ENCODE peak calls at places on chromosomes 6 and 20, in nine cellular contexts. O is hepatocyte, K is neural progenitor cell, V is HCT116, E is SK-N-SH, N is OCI-LY7, Y is GM23248, Z is PC-3, P is MM.1S. H is an unnamed sample. For H3K4me1, the result is how much of the 10 kb centered on the place peaks cover.

GRCh38 chr6:1470040-1470439 is 80.7 kb downstream of the FOXF2 start:
- DNase-seq in O (no peak), K (no peak), V (no peak), E (no peak), N (no peak), Y (no peak), Z (no peak), P (no peak), H (no peak)

GRCh38 chr20:33202451-33202850 is 14.7 kb upstream of the BPIFA3 start:
- DNase-seq in O (no peak), K (no peak), V (no peak), E (no peak), N (no peak), Y (no peak), Z (no peak), P (no peak), H (no peak)

GRCh38 chr6:149127212-149127611 is 190.3 kb upstream of the TAB2 start:
- DNase-seq in O (no peak), K (no peak), V (no peak), E (no peak), N (no peak), Y (peak), Z (peak), P (no peak), H (no peak)

GRCh38 chr20:41380551-41381262 is 14.1 kb upstream of the EMILIN3 start:
- DNase-seq in O (no peak), K (peak), V (no peak), E (no peak), N (no peak), Y (peak), Z (no peak), P (no peak), H (no peak)

GRCh38 chr20:38252292-38253288 is 7.9 kb downstream of the KIAA1755 start:
- DNase-seq in O (peak), K (no peak), V (no peak), E (no peak), N (no peak), Y (no peak), Z (no peak), P (no peak), H (peak)

GRCh38 chr20:33732166-33732970 is 572 bp downstream of the ZNF341 start:
- DNase-seq in O (no peak), K (no peak), V (peak), E (no peak), N (peak), Y (peak), Z (peak), P (peak), H (peak)

GRCh38 chr6:52815167-52816092 is 11.8 kb upstream of the GSTA1 start:
- DNase-seq in O (peak), K (peak), V (peak), E (peak), N (peak), Y (peak), Z (peak), P (peak), H (peak)

GRCh38 chr6:41939091-41939847 is 2.3 kb downstream of the CCND3 start:
- DNase-seq in O (peak), K (peak), V (no peak), E (no peak), N (peak), Y (peak), Z (peak), P (no peak), H (peak)

GRCh38 chr6:62746968-62747367 is 460.9 kb upstream of the KHDRBS2 start:
- DNase-seq in O (no peak), K (no peak), V (no peak), E (no peak), N (no peak), Y (no peak), Z (no peak), P (no peak), H (no peak)

GRCh38 chr6:53441761-53442160 is 93.0 kb upstream of the ELOVL5 start:
- DNase-seq in O (no peak), K (no peak), V (no peak), E (no peak), N (no peak), Y (peak), Z (no peak), P (no peak), H (no peak)

GRCh38 chr6:155284775-155285174 is 21.0 kb downstream of the CLDN20 start:
- DNase-seq in O (no peak), K (no peak), V (no peak), E (no peak), N (no peak), Y (no peak), Z (no peak), P (no peak), H (no peak)

GRCh38 chr6:39319621-39320369 is 2.7 kb downstream of the KCNK16 start:
- DNase-seq in O (no peak), K (no peak), V (no peak), E (no peak), N (no peak), Y (no peak), Z (no peak), P (no peak), H (no peak)

GRCh38 chr6:126148853-126149252 is 162.5 kb downstream of the TRMT11 start:
- DNase-seq in O (no peak), K (no peak), V (no peak), E (no peak), N (no peak), Y (no peak), Z (no peak), P (no peak), H (no peak)

GRCh38 chr6:139371421-139372253 is 2.8 kb downstream of the CITED2 start:
- DNase-seq in O (no peak), K (peak), V (no peak), E (no peak), N (no peak), Y (peak), Z (peak), P (no peak), H (no peak)

DNA sequence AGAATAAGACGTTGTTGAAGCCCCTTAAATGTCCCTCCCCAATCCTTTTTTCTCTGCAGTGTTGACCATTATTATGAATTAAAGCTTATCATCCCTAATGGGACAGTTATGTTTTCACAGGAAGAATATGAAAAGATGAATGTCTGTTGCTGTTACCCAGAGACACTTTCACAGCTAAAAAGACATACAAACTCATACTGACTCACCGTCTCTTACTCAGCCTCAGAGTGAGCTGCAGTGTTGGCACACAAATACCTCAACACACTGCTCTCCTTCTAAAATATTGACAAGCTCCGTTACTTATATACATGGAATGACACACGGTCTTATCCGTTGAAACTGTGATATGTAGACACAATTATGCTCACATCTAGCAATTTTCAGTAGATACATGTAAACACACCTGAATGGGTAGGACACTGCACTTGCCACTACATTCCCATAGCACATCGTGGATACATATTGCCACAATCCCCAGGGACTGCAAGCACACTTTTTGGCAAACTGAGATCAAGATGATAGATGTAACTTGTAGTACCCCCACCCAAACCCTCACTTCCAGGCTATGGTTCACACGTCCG is 9.6 kb upstream of the SAPCD1 start:
- DNase-seq in O (no peak), K (no peak), V (no peak), E (no peak), N (no peak), Y (peak), Z (peak), P (no peak), H (no peak)
- TF ChIP-seq EZH2phosphoT487 in O (no peak), K (no peak), V (no peak), E (no peak), N (no peak), Y (no peak), Z (no peak), P (no peak), H (no peak)

DNA sequence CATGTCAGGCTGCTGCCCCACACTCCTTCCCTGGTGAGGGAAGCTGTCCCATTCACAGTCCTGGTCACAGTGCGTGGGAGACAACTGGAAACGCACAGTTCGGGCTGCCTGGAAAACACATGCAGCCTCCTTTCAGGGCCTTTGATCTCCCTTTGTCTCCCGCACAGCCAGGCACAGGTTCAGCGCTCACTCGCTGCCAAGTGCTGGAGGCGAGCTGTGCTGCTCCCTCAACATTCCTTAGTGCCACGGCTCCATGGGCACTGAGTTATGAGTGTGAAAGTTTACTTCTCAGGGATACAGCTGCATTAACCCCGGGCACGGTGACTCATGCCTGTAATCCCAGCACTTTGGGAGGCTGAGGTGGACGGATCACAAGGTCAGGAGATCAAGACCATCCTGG is 9.1 kb downstream of the YTHDF1 start:
- DNase-seq in O (no peak), K (no peak), V (no peak), E (no peak), N (no peak), Y (peak), Z (peak), P (no peak), H (no peak)
- H3K4me1 ChIP-seq in O (under half), K (under half), V (under half), E (under half), N (under half), Y (under half), Z (under half), P (under half), H (under half)

DNA sequence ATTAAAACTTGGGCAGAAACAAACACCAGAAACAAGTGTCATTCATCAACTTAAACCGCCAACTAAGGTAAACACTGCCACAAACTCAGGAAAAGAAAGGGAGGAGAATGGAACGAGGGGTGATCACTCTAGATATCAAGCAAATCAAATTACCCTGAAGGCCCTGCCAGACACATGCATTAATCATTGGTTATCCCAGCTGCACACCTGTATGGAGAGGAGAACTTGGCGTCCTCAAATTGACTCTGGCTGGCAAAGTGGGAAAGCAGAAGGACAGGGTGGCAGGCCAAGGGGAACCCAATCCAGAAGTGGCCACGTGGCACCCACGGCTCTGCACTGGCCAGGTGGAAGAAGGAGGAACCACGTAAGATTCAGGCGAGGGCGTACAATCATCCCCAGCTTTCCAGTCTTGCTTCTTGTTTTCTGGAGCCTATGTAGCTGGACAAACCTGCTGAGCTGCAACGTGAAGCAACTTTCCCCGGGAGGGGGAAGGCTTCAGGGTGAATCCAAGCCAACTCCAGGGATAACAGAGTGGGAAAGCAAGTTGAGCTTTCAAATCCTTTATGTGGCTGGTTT is 156.2 kb upstream of the JARID2 start:
- DNase-seq in O (no peak), K (no peak), V (no peak), E (no peak), N (no peak), Y (no peak), Z (peak), P (no peak), H (no peak)
- TF ChIP-seq EZH2phosphoT487 in O (no peak), K (no peak), V (no peak), E (no peak), N (no peak), Y (no peak), Z (no peak), P (no peak), H (no peak)

GRCh38 chr20:51514252-51514651 is 28.3 kb downstream of the NFATC2 start:
- DNase-seq in O (no peak), K (no peak), V (no peak), E (no peak), N (no peak), Y (no peak), Z (no peak), P (no peak), H (no peak)

GRCh38 chr20:51513545-51513944 is 29.0 kb downstream of the NFATC2 start:
- DNase-seq in O (no peak), K (no peak), V (no peak), E (no peak), N (no peak), Y (no peak), Z (no peak), P (no peak), H (no peak)

GRCh38 chr20:51516855-51517254 is 25.7 kb downstream of the NFATC2 start:
- DNase-seq in O (no peak), K (no peak), V (no peak), E (no peak), N (no peak), Y (no peak), Z (no peak), P (no peak), H (no peak)

GRCh38 chr20:51514836-51515235 is 27.7 kb downstream of the NFATC2 start:
- DNase-seq in O (no peak), K (no peak), V (no peak), E (no peak), N (no peak), Y (no peak), Z (no peak), P (no peak), H (no peak)

DNA sequence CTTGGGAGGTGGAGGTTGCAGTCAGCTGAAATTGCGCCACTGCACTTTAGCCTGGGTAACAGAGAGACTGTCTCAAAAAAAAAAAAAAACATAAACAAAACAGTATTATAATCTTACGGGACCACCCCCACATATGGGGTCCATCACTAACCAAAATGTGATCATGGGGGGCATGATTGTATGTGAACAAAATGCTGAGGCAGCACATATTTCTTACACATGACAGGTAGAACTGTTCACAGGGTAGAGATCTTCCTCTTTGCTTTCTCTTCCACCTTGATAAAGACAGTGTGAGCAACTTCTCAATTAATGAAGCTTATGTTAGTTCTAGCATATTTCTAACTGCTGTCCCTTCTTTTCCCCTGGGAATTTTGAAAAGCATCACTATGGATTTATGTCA is 24.7 kb downstream of the NFATC2 start:
- DNase-seq in O (no peak), K (no peak), V (no peak), E (no peak), N (no peak), Y (no peak), Z (no peak), P (no peak), H (no peak)
- H3K4me1 ChIP-seq in O (under half), K (under half), V (under half), E (under half), N (under half), Y (under half), Z (under half), P (under half), H (under half)

GRCh38 chr20:57848282-57848681 is 138.5 kb upstream of the PMEPA1 start:
- DNase-seq in O (no peak), K (no peak), V (no peak), E (no peak), N (no peak), Y (no peak), Z (no peak), P (no peak), H (no peak)

GRCh38 chr20:57849868-57850215 is 140.0 kb upstream of the PMEPA1 start:
- DNase-seq in O (no peak), K (peak), V (no peak), E (no peak), N (no peak), Y (no peak), Z (no peak), P (no peak), H (no peak)

GRCh38 chr20:57851025-57851682 is 141.3 kb upstream of the PMEPA1 start:
- DNase-seq in O (no peak), K (no peak), V (no peak), E (no peak), N (no peak), Y (no peak), Z (no peak), P (no peak), H (no peak)

GRCh38 chr20:57849126-57849867 is 139.5 kb upstream of the PMEPA1 start:
- DNase-seq in O (no peak), K (no peak), V (no peak), E (no peak), N (no peak), Y (peak), Z (no peak), P (no peak), H (no peak)

DNA sequence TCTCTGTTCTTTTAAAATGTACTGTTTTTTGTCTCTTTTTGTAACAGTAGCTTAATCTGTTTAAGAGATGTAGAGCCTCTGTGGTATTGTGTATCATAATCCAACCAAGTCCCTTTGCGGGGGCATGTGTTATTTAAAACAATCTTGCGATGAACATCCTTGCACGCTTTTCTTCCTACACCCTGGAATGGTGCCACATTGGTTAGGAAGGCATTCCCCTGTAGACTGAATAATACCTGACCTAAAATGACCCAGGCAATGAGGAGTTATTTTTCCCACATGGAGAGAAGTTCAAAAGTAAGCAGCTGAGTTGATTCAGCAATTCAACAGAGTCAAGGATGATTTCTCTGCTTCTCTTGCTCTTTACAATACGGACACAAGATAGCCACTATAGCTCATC is 142.0 kb upstream of the PMEPA1 start:
- DNase-seq in O (no peak), K (no peak), V (no peak), E (no peak), N (no peak), Y (no peak), Z (no peak), P (no peak), H (no peak)
- TF ChIP-seq EZH2phosphoT487 in O (no peak), K (no peak), V (no peak), E (no peak), N (no peak), Y (no peak), Z (no peak), P (no peak), H (no peak)

H was measured in GM23338.